ENCODE peak calls at places on chromosomes 6 and 20, in nine cellular contexts. L is brain microvascular endothelial cell; R is GM23248; M is CD8-positive, alpha-beta memory T cell; Q is left ventricle myocardium inferior; J is AG04450; O is suprapubic skin; T is aorta; B is breast epithelium. V is an unnamed sample.

GRCh38 chr20:60250251-60250650 is 292.0 kb downstream of the CDH26 start:
- DNase-seq in L (no peak), R (peak), M (no peak), Q (no peak), J (no peak), O (no peak), T (no peak), B (no peak), V (no peak)

GRCh38 chr6:48983377-48983776 is 479.7 kb downstream of the MMUT start:
- DNase-seq in L (no peak), R (no peak), M (no peak), Q (no peak), J (no peak), O (no peak), T (peak), B (no peak), V (no peak)

GRCh38 chr6:5510734-5511133 is 249.4 kb downstream of the FARS2 start:
- DNase-seq in L (no peak), R (no peak), M (no peak), Q (no peak), J (no peak), O (no peak), T (no peak), B (no peak), V (no peak)

GRCh38 chr20:4875578-4876067 is 125.7 kb downstream of the SLC23A2 start:
- DNase-seq in L (no peak), R (no peak), M (no peak), Q (no peak), J (no peak), O (no peak), T (no peak), B (no peak), V (no peak)

GRCh38 chr6:2938632-2939083 is 32.7 kb downstream of the SERPINB6 start:
- DNase-seq in L (no peak), R (no peak), M (no peak), Q (no peak), J (no peak), O (peak), T (no peak), B (peak), V (no peak)

GRCh38 chr6:12381587-12381986 is 91.4 kb downstream of the EDN1 start:
- DNase-seq in L (no peak), R (peak), M (no peak), Q (no peak), J (no peak), O (no peak), T (no peak), B (no peak), V (no peak)

GRCh38 chr6:128882991-128883571 is at the start of gene LAMA2:
- DNase-seq in L (peak), R (peak), M (no peak), Q (peak), J (peak), O (peak), T (peak), B (peak), V (peak)

GRCh38 chr20:50335105-50335504 is 144.5 kb downstream of the CEBPB start:
- DNase-seq in L (peak), R (peak), M (no peak), Q (no peak), J (no peak), O (no peak), T (peak), B (peak), V (no peak)

GRCh38 chr6:96651816-96652215 is 88.9 kb downstream of the FHL5 start:
- DNase-seq in L (no peak), R (no peak), M (no peak), Q (no peak), J (no peak), O (no peak), T (no peak), B (no peak), V (no peak)

GRCh38 chr6:75775219-75775618 is 26.2 kb downstream of the MYO6 start:
- DNase-seq in L (no peak), R (no peak), M (no peak), Q (no peak), J (no peak), O (no peak), T (no peak), B (no peak), V (no peak)

GRCh38 chr6:26333458-26334297 is 31.3 kb upstream of the BTN3A2 start:
- DNase-seq in L (no peak), R (no peak), M (no peak), Q (no peak), J (no peak), O (no peak), T (no peak), B (no peak), V (no peak)

GRCh38 chr6:15752820-15753219 is 90.0 kb upstream of the DTNBP1 start:
- DNase-seq in L (no peak), R (peak), M (no peak), Q (no peak), J (no peak), O (no peak), T (no peak), B (no peak), V (no peak)

GRCh38 chr6:34663371-34663770 is 33.2 kb downstream of the ILRUN start:
- DNase-seq in L (no peak), R (no peak), M (no peak), Q (no peak), J (no peak), O (no peak), T (no peak), B (no peak), V (no peak)

GRCh38 chr20:6766433-6766832 is 1.1 kb upstream of the BMP2 start:
- DNase-seq in L (no peak), R (no peak), M (no peak), Q (no peak), J (no peak), O (no peak), T (no peak), B (no peak), V (no peak)

GRCh38 chr6:130202782-130203181 is 20.0 kb downstream of the SAMD3 start:
- DNase-seq in L (no peak), R (no peak), M (no peak), Q (no peak), J (no peak), O (no peak), T (no peak), B (no peak), V (no peak)

GRCh38 chr6:35318200-35318844 is 20.7 kb downstream of the DEF6 start:
- DNase-seq in L (peak), R (peak), M (no peak), Q (peak), J (peak), O (no peak), T (peak), B (no peak), V (peak)

GRCh38 chr6:135212020-135212806 is 31.1 kb downstream of the MYB start:
- DNase-seq in L (no peak), R (peak), M (no peak), Q (no peak), J (no peak), O (no peak), T (no peak), B (peak), V (no peak)

GRCh38 chr6:33817520-33817919 is 13.7 kb upstream of the MLN start:
- DNase-seq in L (no peak), R (no peak), M (no peak), Q (no peak), J (no peak), O (no peak), T (no peak), B (no peak), V (no peak)

GRCh38 chr6:166563805-166564204 is 22.7 kb downstream of the RAMACL start:
- DNase-seq in L (no peak), R (no peak), M (no peak), Q (no peak), J (no peak), O (no peak), T (no peak), B (no peak), V (no peak)

GRCh38 chr6:166562726-166563125 is 23.8 kb downstream of the RAMACL start:
- DNase-seq in L (no peak), R (no peak), M (no peak), Q (no peak), J (no peak), O (no peak), T (no peak), B (no peak), V (no peak)

GRCh38 chr6:166561766-166562165 is 24.7 kb downstream of the RAMACL start:
- DNase-seq in L (peak), R (peak), M (no peak), Q (no peak), J (no peak), O (no peak), T (no peak), B (no peak), V (no peak)

GRCh38 chr6:166565084-166565651 is 21.3 kb downstream of the RAMACL start:
- DNase-seq in L (no peak), R (no peak), M (no peak), Q (peak), J (no peak), O (no peak), T (peak), B (no peak), V (no peak)

DNA sequence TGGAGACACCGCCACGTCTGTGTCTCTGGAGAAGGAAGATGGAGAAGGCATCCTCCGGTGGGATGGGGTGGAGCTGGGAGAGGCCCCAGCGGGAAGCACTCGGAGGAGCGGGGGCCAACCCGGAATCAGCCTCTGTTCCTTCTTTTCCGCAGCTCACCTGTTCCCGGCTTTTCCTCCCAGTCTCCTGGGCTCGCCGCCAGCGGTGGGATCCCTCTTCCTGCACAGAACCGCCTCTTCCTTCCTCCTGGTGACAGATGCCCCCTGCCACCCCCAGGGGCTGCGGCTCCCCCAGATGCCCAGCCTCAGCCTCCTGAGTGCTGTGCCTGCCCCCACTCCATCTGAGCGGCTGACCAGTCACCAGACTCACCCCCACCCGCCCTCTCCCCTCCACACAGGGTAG is 23.3 kb downstream of the RAMACL start:
- DNase-seq in L (no peak), R (no peak), M (no peak), Q (no peak), J (no peak), O (no peak), T (peak), B (no peak), V (no peak)
- H3K4me3 ChIP-seq in L (no peak), R (no peak), M (no peak), Q (no peak), J (no peak), O (no peak), T (no peak), B (no peak), V (no peak)

DNA sequence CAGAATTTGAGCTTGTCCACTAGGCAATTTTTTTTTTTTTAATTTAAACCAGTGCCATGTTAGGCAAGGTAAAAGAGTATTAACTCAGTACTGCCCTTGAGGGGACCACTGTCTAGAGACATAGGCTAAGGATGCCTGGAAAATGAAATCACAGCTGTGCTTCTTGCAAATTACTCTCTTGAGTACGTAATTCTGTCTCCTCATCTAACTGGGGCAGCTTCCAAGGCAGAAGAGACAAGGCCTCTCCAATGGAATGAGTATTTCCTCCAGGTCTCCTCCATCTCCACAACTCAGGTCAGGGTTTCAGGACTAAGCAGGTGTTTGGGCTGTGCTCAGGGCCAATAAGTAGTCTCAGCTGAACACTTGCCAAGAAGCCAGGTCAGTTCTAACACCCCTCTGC is 33.8 kb upstream of the MRPS10 start:
- DNase-seq in L (no peak), R (peak), M (no peak), Q (no peak), J (no peak), O (no peak), T (peak), B (no peak), V (no peak)
- H3K27ac ChIP-seq in L (no peak), R (peak), M (no peak), Q (peak), J (no peak), O (no peak), T (no peak), B (peak), V (no peak)

GRCh38 chr20:10505320-10506226 is 70.5 kb downstream of the SLX4IP start:
- DNase-seq in L (no peak), R (peak), M (no peak), Q (no peak), J (no peak), O (no peak), T (no peak), B (peak), V (no peak)
- H3K4me3 ChIP-seq in L (no peak), R (no peak), M (no peak), Q (no peak), J (no peak), O (peak), T (no peak), B (peak), V (no peak)

GRCh38 chr6:37549186-37549957 is 49.7 kb upstream of the CCDC167 start:
- DNase-seq in L (no peak), R (no peak), M (no peak), Q (no peak), J (no peak), O (no peak), T (no peak), B (no peak), V (no peak)

GRCh38 chr6:37551446-37551845 is 51.8 kb upstream of the CCDC167 start:
- DNase-seq in L (no peak), R (no peak), M (no peak), Q (no peak), J (no peak), O (no peak), T (no peak), B (no peak), V (no peak)

GRCh38 chr6:37551867-37552266 is 52.2 kb upstream of the CCDC167 start:
- DNase-seq in L (no peak), R (no peak), M (no peak), Q (no peak), J (no peak), O (no peak), T (no peak), B (no peak), V (no peak)

GRCh38 chr6:37551002-37551401 is 51.3 kb upstream of the CCDC167 start:
- DNase-seq in L (no peak), R (no peak), M (no peak), Q (no peak), J (no peak), O (no peak), T (no peak), B (no peak), V (no peak)

DNA sequence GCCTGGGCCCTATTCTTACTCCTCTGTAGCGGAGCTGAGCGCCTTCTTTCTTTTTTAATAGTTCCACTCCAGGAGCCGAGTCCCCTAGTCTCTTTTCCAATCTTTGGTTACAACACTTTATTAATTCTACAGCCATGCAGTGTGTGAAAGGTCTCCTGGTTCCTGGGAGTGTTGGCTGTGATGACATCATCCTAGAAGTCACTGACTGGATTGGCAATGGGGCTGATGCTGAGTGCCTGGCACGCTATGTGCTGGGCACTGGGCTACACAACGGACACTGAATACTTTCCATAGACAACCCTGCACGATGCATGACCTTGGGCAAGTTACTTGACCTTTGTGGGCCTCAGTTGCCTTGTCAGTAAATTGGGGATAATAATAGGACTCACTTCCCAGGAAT is 50.7 kb upstream of the CCDC167 start:
- DNase-seq in L (no peak), R (peak), M (no peak), Q (no peak), J (no peak), O (no peak), T (no peak), B (no peak), V (no peak)
- H3K27ac ChIP-seq in L (no peak), R (no peak), M (no peak), Q (no peak), J (no peak), O (no peak), T (no peak), B (no peak), V (no peak)

DNA sequence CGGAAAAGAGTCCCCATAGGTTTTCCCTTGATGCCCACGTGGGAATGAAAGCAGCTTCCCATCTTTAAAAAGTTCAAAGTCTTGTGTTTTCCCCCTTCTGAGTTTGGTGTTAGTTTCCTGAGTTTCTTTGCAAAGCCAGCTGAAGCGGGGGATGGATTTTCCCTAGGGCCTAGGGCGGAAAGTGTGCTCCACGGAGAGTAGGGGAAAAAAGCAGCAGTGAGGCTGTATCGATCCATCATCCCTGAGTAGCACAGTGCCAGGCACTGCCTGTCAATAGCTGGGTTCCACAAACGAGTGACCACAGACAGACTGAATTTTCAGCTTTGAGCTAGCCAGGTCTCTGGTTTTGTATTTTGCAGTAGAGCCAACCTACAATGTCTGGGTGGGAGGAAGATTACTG is 1.4 kb downstream of the DAAM2 start:
- DNase-seq in L (no peak), R (no peak), M (no peak), Q (no peak), J (no peak), O (peak), T (no peak), B (no peak), V (no peak)
- H3K4me3 ChIP-seq in L (peak), R (peak), M (no peak), Q (peak), J (peak), O (peak), T (peak), B (peak), V (peak)

DNA sequence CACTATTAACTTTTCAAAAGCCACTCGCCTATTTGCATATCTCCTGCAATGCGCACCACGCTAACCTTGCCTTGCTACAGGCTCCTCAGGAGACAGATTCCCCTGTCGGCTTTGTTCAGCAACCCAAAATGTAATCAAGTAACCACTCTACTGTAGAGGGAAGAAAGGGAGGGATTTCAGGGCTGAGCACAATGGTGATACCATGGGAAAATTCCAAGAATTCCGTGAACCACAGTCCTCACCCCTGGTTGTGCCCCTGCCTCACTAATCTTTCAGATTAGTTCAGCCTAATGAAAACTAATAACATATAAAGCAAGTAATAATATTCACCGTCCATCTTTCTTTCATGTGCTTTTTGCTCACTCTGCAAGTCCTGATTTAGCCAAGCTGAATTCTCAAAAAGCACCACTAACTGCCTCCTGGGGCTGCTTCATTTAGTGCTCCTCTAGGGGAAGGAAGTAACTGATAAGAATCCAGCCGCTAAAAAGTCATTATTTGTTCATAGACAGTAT is 6.6 kb downstream of the CITED2 start:
- DNase-seq in L (peak), R (no peak), M (no peak), Q (no peak), J (no peak), O (no peak), T (no peak), B (no peak), V (no peak)
- H3K27ac ChIP-seq in L (peak), R (no peak), M (no peak), Q (peak), J (no peak), O (no peak), T (no peak), B (no peak), V (no peak)

V was measured in ovary.